ENCODE peak calls at places on chromosomes 3 and 15, in six cellular contexts. Q is A549, R is HepG2, L is endothelial cell of umbilical vein, Z is K562, K is GM12878. S is an unnamed sample.

GRCh38 chr3:27960133-27960532 is 238.0 kb upstream of the EOMES start:
- DNase-seq in L (no peak), K (no peak), Q (no peak), R (no peak), Z (no peak), S (no peak)

GRCh38 chr3:79103305-79103704 is 664.5 kb downstream of the ROBO1 start:
- DNase-seq in Z (no peak), K (no peak), R (no peak), L (no peak), Q (no peak), S (no peak)

GRCh38 chr3:7977245-7978103 is 524.1 kb upstream of the LMCD1 start:
- DNase-seq in Z (no peak), Q (peak), L (no peak), K (no peak), R (no peak), S (peak)

GRCh38 chr3:67647390-67647878 is 7.0 kb downstream of the SUCLG2 start:
- DNase-seq in K (no peak), L (peak), Z (no peak), Q (peak), R (peak), S (no peak)

GRCh38 chr15:49860101-49860500 is 239.3 kb downstream of the DTWD1 start:
- DNase-seq in R (no peak), Z (no peak), Q (no peak), K (no peak), L (no peak), S (no peak)

GRCh38 chr15:44812029-44812517 is 75.7 kb downstream of the TRIM69 start:
- DNase-seq in Z (no peak), L (no peak), Q (no peak), R (peak), K (no peak), S (no peak)

GRCh38 chr3:69115731-69116130 is 6.7 kb downstream of the LMOD3 start:
- DNase-seq in K (no peak), Q (no peak), L (peak), R (no peak), Z (no peak), S (no peak)

GRCh38 chr3:12963869-12964712 is 109.1 kb downstream of the IQSEC1 start:
- DNase-seq in K (no peak), L (peak), R (peak), Q (no peak), Z (no peak), S (no peak)

GRCh38 chr3:8622873-8623725 is 21.5 kb downstream of the SSUH2 start:
- DNase-seq in K (no peak), R (peak), L (peak), Q (peak), Z (peak), S (peak)

GRCh38 chr15:92882697-92883642 is 17.2 kb upstream of the CHD2 start:
- DNase-seq in L (no peak), K (no peak), Z (no peak), Q (no peak), R (no peak), S (peak)

GRCh38 chr3:172260381-172260780 is 187.9 kb downstream of the GHSR start:
- DNase-seq in R (no peak), K (no peak), Z (no peak), Q (no peak), L (no peak), S (no peak)

GRCh38 chr15:39488498-39488897 is 92.4 kb upstream of the THBS1 start:
- DNase-seq in Z (no peak), L (peak), K (no peak), Q (no peak), R (no peak), S (no peak)

GRCh38 chr15:76533995-76534394 is 197.4 kb downstream of the ISL2 start:
- DNase-seq in Q (no peak), L (no peak), R (peak), K (no peak), Z (no peak), S (no peak)

GRCh38 chr3:55690161-55690560 is 203.1 kb upstream of the WNT5A start:
- DNase-seq in K (no peak), Q (no peak), L (no peak), R (no peak), Z (no peak), S (no peak)

GRCh38 chr3:40790741-40791140 is 266.0 kb downstream of the ZNF621 start:
- DNase-seq in R (no peak), K (no peak), L (no peak), Q (no peak), Z (no peak), S (no peak)

GRCh38 chr3:151383111-151383510 is 1.4 kb downstream of the P2RY12 start:
- DNase-seq in Z (no peak), K (no peak), L (no peak), Q (no peak), R (no peak), S (no peak)

GRCh38 chr3:120688121-120688520 is 6.1 kb upstream of the HGD start:
- DNase-seq in Q (no peak), K (peak), R (no peak), L (no peak), Z (no peak), S (no peak)

GRCh38 chr3:52973806-52974205 is 72.1 kb downstream of the SFMBT1 start:
- DNase-seq in Z (no peak), L (peak), K (no peak), R (no peak), Q (no peak), S (no peak)

GRCh38 chr15:73941871-73942635 is 15.8 kb downstream of the LOXL1 start:
- DNase-seq in K (no peak), L (no peak), Z (no peak), R (no peak), Q (no peak), S (no peak)

DNA sequence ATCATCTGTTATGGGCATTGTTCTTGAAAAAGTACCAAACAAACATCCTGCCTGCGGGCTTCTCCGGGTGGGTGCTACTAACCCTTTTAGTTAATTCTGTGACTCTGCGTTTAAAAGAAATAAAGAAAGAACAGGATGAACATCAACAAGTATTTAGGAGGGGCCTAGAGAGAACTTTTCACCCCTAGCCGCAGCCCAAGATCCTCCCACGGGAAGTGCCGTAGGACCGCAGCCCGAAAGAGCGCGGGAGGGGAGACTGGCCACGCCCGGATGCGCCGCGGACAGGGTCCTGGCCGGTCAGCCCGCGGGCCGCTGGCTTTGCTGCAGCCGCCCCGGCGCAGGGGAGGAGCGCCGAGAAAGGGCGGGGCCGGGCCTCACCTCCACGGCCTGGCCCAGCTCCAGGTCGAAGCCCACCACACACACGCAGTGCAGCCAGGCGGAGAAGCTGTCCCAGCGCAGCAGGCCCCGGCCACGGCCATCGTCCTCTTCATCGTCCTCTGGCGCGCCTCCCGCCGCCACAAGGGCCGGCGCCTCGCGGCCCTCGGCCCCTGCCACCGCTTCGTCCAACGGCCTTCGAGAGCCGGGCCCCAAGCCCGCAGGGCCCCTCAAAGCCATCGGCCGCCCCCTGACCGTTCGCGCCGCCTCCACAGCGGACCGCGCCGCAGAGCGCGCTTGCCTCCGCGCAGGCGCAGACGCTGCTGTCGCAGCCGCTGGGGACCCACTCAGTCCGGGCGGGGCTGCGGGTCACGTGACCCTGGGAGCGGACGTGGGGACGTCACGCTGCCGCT is at the start of gene DENND6A:
- DNase-seq in K (peak), Q (peak), R (peak), L (peak), Z (peak), S (peak)
- TF ChIP-seq POLR2A in K (peak), Q (peak), R (peak), L (peak), Z (peak), S (peak)

DNA sequence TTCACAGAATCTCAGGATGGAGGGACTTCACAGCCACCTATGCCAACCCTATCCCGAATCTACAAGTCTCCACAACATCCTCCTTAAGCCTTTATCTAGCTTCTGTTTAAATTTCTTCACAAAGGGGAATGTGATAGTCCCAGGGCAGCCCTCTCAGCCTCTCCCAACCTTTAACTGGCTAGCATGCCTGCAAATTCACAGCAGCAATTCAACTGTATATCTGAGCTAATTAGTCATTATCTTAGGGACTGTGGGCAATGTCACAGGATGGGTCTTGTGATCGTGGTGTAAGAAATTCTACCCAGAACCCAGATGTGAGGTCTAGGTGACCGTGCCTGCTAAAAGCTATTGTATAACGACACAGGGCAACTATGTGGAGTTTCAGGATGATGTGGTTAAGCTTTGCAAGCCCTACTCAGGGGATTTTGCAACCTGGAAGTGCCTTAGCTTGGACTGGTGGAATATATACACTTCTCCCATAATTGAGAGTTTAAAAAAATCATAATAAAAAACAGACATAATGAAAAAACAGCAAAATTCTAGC is 65.5 kb upstream of the FBN1 start:
- DNase-seq in R (no peak), L (no peak), Z (no peak), Q (no peak), K (no peak), S (peak)
- TF ChIP-seq MYC in R (no peak), L (no peak), Z (no peak), Q (no peak), K (no peak), S (no peak)

DNA sequence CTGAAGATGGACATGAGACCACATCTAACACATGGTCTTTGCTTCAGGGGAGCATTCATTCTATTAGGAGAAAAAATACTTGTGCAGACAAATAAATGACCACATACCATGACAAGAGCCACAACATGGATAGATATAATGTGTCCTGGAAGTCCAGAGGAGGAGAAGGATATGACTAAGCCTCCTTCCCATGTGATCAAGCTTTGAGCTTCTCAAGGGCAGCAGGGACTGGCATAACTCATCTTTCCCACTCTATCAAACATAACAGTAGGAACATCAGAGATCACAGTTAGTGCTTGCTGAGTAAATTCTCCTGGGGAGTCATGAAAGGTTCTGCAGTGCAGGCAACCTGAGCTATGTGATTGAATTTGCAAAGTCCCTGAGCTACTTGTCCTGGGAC is 86.0 kb upstream of the LPP start:
- DNase-seq in K (no peak), L (peak), Z (no peak), R (no peak), Q (peak), S (no peak)
- TF ChIP-seq MAX in K (no peak), L (no peak), Z (no peak), R (no peak), Q (no peak), S (no peak)

GRCh38 chr3:133479895-133480669 is 80.2 kb downstream of the BFSP2 start:
- DNase-seq in R (peak), K (peak), L (no peak), Q (no peak), Z (no peak), S (no peak)
- TF ChIP-seq POLR2A in R (no peak), K (no peak), L (no peak), Q (no peak), Z (no peak), S (no peak)

S was measured in NB4.